ENCODE peak calls at places on chromosome 12, in ten cellular contexts. J is LoVo; B is sigmoid colon; N is HS-5; H is lower lobe of right lung; O is stimulated activated CD4-positive, alpha-beta T cell treated with anti-CD3 and anti-CD28 coated beads, Interleukin-1b, Interleukin-23, amount 100 ng/mL, for 4 hours; M is CD4-positive, CD25-positive, alpha-beta regulatory T cell; U is amygdala; F is GM12891; L is GM12892. K is an unnamed sample.

GRCh38 chr12:121949643-121950397 is 31.4 kb downstream of the CFAP251 start:
- DNase-seq in J (no peak), U (no peak), O (no peak), L (no peak), M (no peak), F (no peak), N (peak; percentile 61), H (no peak), B (no peak), K (no peak)

GRCh38 chr12:5232291-5232690 is 188.6 kb downstream of the KCNA5 start:
- DNase-seq in J (no peak), F (no peak), U (no peak), N (no peak), L (no peak), O (no peak), H (no peak), M (no peak), B (no peak), K (no peak)

GRCh38 chr12:110270125-110270962 is 10.7 kb upstream of the ATP2A2 start:
- DNase-seq in U (no peak), N (no peak), B (peak; percentile 87), O (no peak), H (no peak), M (no peak), F (no peak), L (no peak), J (peak; percentile 39), K (no peak)

GRCh38 chr12:62205348-62205747 is 54.9 kb upstream of the USP15 start:
- DNase-seq in F (no peak), U (no peak), N (no peak), J (no peak), O (no peak), H (no peak), M (no peak), L (no peak), B (no peak), K (no peak)

GRCh38 chr12:7444076-7444475 is at the start of gene CD163L1:
- DNase-seq in L (no peak), F (no peak), J (peak; percentile 11), H (no peak), N (no peak), O (no peak), M (no peak), U (no peak), B (no peak), K (no peak)

GRCh38 chr12:105076098-105076497 is 8.2 kb downstream of the ALDH1L2 start:
- DNase-seq in N (no peak), L (no peak), H (no peak), O (no peak), M (no peak), J (no peak), B (no peak), F (no peak), U (no peak), K (no peak)

GRCh38 chr12:124509676-124510300 is 57.6 kb downstream of the NCOR2 start:
- DNase-seq in U (peak; percentile 71), O (no peak), H (no peak), M (no peak), N (no peak), L (no peak), J (no peak), B (peak; percentile 91), F (no peak), K (peak; percentile 63)

GRCh38 chr12:15842106-15842505 is 40.1 kb upstream of the STRAP start:
- DNase-seq in L (no peak), H (no peak), U (no peak), F (no peak), N (peak; percentile 67), O (no peak), J (no peak), B (no peak), M (no peak), K (no peak)

GRCh38 chr12:111437816-111438454 is 32.2 kb downstream of the SH2B3 start:
- DNase-seq in N (peak; percentile 72), J (no peak), M (no peak), L (no peak), O (no peak), U (no peak), H (peak; percentile 76), B (no peak), F (no peak), K (no peak)

GRCh38 chr12:92108651-92109050 is 37.0 kb downstream of the BTG1 start:
- DNase-seq in L (no peak), B (peak; percentile 83), N (peak; percentile 8), J (no peak), U (no peak), M (no peak), H (peak; percentile 48), F (no peak), O (no peak), K (peak; percentile 27)

GRCh38 chr12:67517181-67517887 is 131.2 kb upstream of the DYRK2 start:
- DNase-seq in L (no peak), M (no peak), J (peak; percentile 69), H (no peak), B (peak; percentile 67), O (no peak), U (no peak), N (no peak), F (no peak), K (peak; percentile 34)

GRCh38 chr12:1044697-1045096 is 53.7 kb downstream of the ERC1 start:
- DNase-seq in J (peak; percentile 26), B (no peak), L (no peak), F (no peak), H (no peak), O (no peak), N (peak; percentile 47), U (no peak), M (no peak), K (no peak)

GRCh38 chr12:20601668-20602280 is 93.4 kb upstream of the SLCO1C1 start:
- DNase-seq in U (no peak), M (no peak), L (no peak), J (peak; percentile 44), H (no peak), F (no peak), B (no peak), N (no peak), O (no peak), K (peak; percentile 15)

GRCh38 chr12:64983771-64984170 is 137.3 kb downstream of the WIF1 start:
- DNase-seq in L (no peak), F (no peak), H (no peak), B (no peak), N (no peak), J (no peak), O (no peak), U (no peak), M (no peak), K (no peak)

GRCh38 chr12:124772467-124773170 is 91.0 kb downstream of the SCARB1 start:
- DNase-seq in M (no peak), N (no peak), H (no peak), J (no peak), O (no peak), F (no peak), B (no peak), L (no peak), U (no peak), K (no peak)

GRCh38 chr12:122411537-122411936 is 10.9 kb downstream of the CLIP1 start:
- DNase-seq in M (no peak), H (no peak), L (no peak), O (no peak), F (no peak), J (no peak), B (peak; percentile 79), N (no peak), U (peak; percentile 14), K (no peak)

GRCh38 chr12:14332482-14332881 is 33.0 kb upstream of the ATF7IP start:
- DNase-seq in J (no peak), H (no peak), U (no peak), O (no peak), M (no peak), F (no peak), B (no peak), N (no peak), L (no peak), K (no peak)

GRCh38 chr12:109949089-109949488 is 47.1 kb downstream of the GIT2 start:
- DNase-seq in H (no peak), O (no peak), N (no peak), J (no peak), B (no peak), F (no peak), M (no peak), L (no peak), U (no peak), K (no peak)

GRCh38 chr12:2137707-2138106 is 84.9 kb downstream of the CACNA1C start:
- DNase-seq in F (no peak), L (no peak), U (no peak), J (no peak), O (no peak), N (no peak), M (no peak), B (peak; percentile 66), H (no peak), K (no peak)

GRCh38 chr12:9741726-9742125 is 8.8 kb upstream of the CLECL1 start:
- DNase-seq in J (no peak), N (no peak), B (no peak), H (no peak), F (no peak), M (peak; percentile 95), L (no peak), O (no peak), U (no peak), K (no peak)

GRCh38 chr12:96197503-96198272 is 3.5 kb downstream of the ELK3 start:
- DNase-seq in J (peak; percentile 65), L (no peak), H (no peak), N (peak; percentile 96), F (no peak), O (no peak), M (no peak), B (no peak), U (no peak), K (no peak)

GRCh38 chr12:46491548-46491947 is 119.0 kb upstream of the SLC38A2 start:
- DNase-seq in L (no peak), O (no peak), F (no peak), M (no peak), N (no peak), H (no peak), J (no peak), B (no peak), U (no peak), K (no peak)